ENCODE peak calls at places on chromosomes 3 and 15, in eight cellular contexts. W, Z, E, X, N, R, B and J are unnamed samples.
A peak's percentile ranks its signal among the peaks of the same experiment; 100 is the strongest.

GRCh38 chr3:133383175-133383574 is 16.7 kb upstream of the BFSP2 start:
- DNase-seq in W (no peak), Z (no peak), E (no peak), X (no peak), N (no peak), R (no peak), B (no peak), J (no peak)

GRCh38 chr15:67164811-67165652 is 89.4 kb downstream of the AAGAB start:
- DNase-seq in W (no peak), Z (no peak), E (no peak), X (no peak), N (no peak), R (peak; percentile 66), B (no peak), J (no peak)

GRCh38 chr15:34994925-34995324 is 6.8 kb upstream of the ZNF770 start:
- DNase-seq in W (no peak), Z (no peak), E (no peak), X (no peak), N (no peak), R (no peak), B (no peak), J (no peak)

GRCh38 chr3:88019024-88019423 is 39.8 kb downstream of the CGGBP1 start:
- DNase-seq in W (no peak), Z (peak; percentile 27), E (peak; percentile 13), X (no peak), N (no peak), R (no peak), B (no peak), J (no peak)

GRCh38 chr3:48983096-48983495 is 6.9 kb upstream of the P4HTM start:
- DNase-seq in W (no peak), Z (no peak), E (no peak), X (no peak), N (no peak), R (no peak), B (peak; percentile 23), J (no peak)

GRCh38 chr3:112003321-112004080 is 4.8 kb downstream of the TAGLN3 start:
- DNase-seq in W (no peak), Z (no peak), E (no peak), X (no peak), N (no peak), R (no peak), B (no peak), J (no peak)

GRCh38 chr3:37770336-37770735 is 91.3 kb upstream of the CTDSPL start:
- DNase-seq in W (no peak), Z (peak; percentile 15), E (no peak), X (no peak), N (no peak), R (peak; percentile 71), B (no peak), J (no peak)

GRCh38 chr3:10816019-10816862 is at the start of gene SLC6A11:
- DNase-seq in W (no peak), Z (no peak), E (no peak), X (no peak), N (no peak), R (no peak), B (peak; percentile 63), J (no peak)

GRCh38 chr3:187808466-187809291 is 63.4 kb upstream of the BCL6 start:
- DNase-seq in W (no peak), Z (peak; percentile 33), E (no peak), X (no peak), N (peak; percentile 34), R (no peak), B (no peak), J (no peak)

GRCh38 chr15:54772663-54773062 is 424.1 kb downstream of the RSL24D1 start:
- DNase-seq in W (no peak), Z (peak; percentile 39), E (no peak), X (no peak), N (no peak), R (no peak), B (no peak), J (no peak)

GRCh38 chr3:30750967-30751366 is 143.5 kb downstream of the GADL1 start:
- DNase-seq in W (no peak), Z (no peak), E (no peak), X (no peak), N (peak; percentile 26), R (peak; percentile 16), B (no peak), J (no peak)

GRCh38 chr15:70096215-70096974 is 1.3 kb downstream of the TLE3 start:
- DNase-seq in W (peak; percentile 57), Z (peak; percentile 65), E (peak; percentile 29), X (peak; percentile 27), N (no peak), R (peak; percentile 72), B (peak; percentile 73), J (peak; percentile 69)

GRCh38 chr3:64220161-64220560 is 5.1 kb downstream of the PRICKLE2 start:
- DNase-seq in W (peak; percentile 71), Z (no peak), E (peak; percentile 43), X (peak; percentile 50), N (no peak), R (peak; percentile 52), B (no peak), J (no peak)

GRCh38 chr3:196135693-196136639 is 54.1 kb upstream of the TFRC start:
- DNase-seq in W (peak; percentile 78), Z (no peak), E (no peak), X (no peak), N (no peak), R (peak; percentile 62), B (no peak), J (no peak)

GRCh38 chr3:20080956-20081554 is 40.8 kb downstream of the KAT2B start:
- DNase-seq in W (no peak), Z (peak; percentile 64), E (no peak), X (peak; percentile 57), N (peak; percentile 70), R (peak; percentile 92), B (peak; percentile 76), J (peak; percentile 72)

GRCh38 chr15:94286581-94286980 is 55.2 kb downstream of the MCTP2 start:
- DNase-seq in W (no peak), Z (peak; percentile 67), E (no peak), X (no peak), N (no peak), R (no peak), B (no peak), J (no peak)

GRCh38 chr3:69212411-69213160 is 90.2 kb upstream of the LMOD3 start:
- DNase-seq in W (peak; percentile 92), Z (peak; percentile 81), E (peak; percentile 25), X (peak; percentile 84), N (no peak), R (peak; percentile 93), B (no peak), J (no peak)

GRCh38 chr3:30768703-30769550 is 125.5 kb downstream of the GADL1 start:
- DNase-seq in W (peak; percentile 67), Z (peak; percentile 64), E (peak; percentile 40), X (no peak), N (peak; percentile 18), R (peak; percentile 84), B (peak; percentile 82), J (peak; percentile 78)

GRCh38 chr3:135000465-135000864 is 205.4 kb downstream of the EPHB1 start:
- DNase-seq in W (no peak), Z (no peak), E (no peak), X (no peak), N (peak; percentile 79), R (no peak), B (no peak), J (no peak)

GRCh38 chr3:114554716-114555115 is 260.9 kb downstream of the TIGIT start:
- DNase-seq in W (peak; percentile 24), Z (no peak), E (peak; percentile 4), X (no peak), N (no peak), R (no peak), B (no peak), J (no peak)

GRCh38 chr3:110343376-110343775 is 728.2 kb upstream of the NECTIN3 start:
- DNase-seq in W (peak; percentile 45), Z (no peak), E (peak; percentile 5), X (peak; percentile 74), N (no peak), R (peak; percentile 84), B (no peak), J (no peak)

GRCh38 chr3:127585163-127585812 is 5.2 kb downstream of the TPRA1 start:
- DNase-seq in W (no peak), Z (no peak), E (peak; percentile 28), X (no peak), N (no peak), R (no peak), B (no peak), J (no peak)

GRCh38 chr3:79361748-79362378 is 405.9 kb downstream of the ROBO1 start:
- DNase-seq in W (peak; percentile 42), Z (peak; percentile 39), E (peak; percentile 23), X (no peak), N (peak; percentile 26), R (peak; percentile 55), B (no peak), J (peak; percentile 76)

GRCh38 chr15:100958326-100959065 is 39.3 kb downstream of the LRRK1 start:
- DNase-seq in W (peak; percentile 71), Z (no peak), E (peak; percentile 65), X (no peak), N (no peak), R (peak; percentile 65), B (no peak), J (no peak)

GRCh38 chr3:101351834-101352233 is 31.5 kb upstream of the IMPG2 start:
- DNase-seq in W (peak; percentile 50), Z (no peak), E (no peak), X (no peak), N (no peak), R (no peak), B (no peak), J (peak; percentile 58)

GRCh38 chr3:114764056-114764492 is 383.0 kb downstream of the ZBTB20 start:
- DNase-seq in W (no peak), Z (no peak), E (peak; percentile 3), X (no peak), N (no peak), R (no peak), B (no peak), J (no peak)

GRCh38 chr15:81072551-81072950 is 61.5 kb upstream of the CFAP161 start:
- DNase-seq in W (no peak), Z (no peak), E (no peak), X (no peak), N (no peak), R (no peak), B (no peak), J (no peak)

GRCh38 chr3:171936231-171936841 is 93.2 kb downstream of the TMEM212 start:
- DNase-seq in W (peak; percentile 76), Z (no peak), E (peak; percentile 84), X (no peak), N (no peak), R (peak; percentile 15), B (no peak), J (no peak)

GRCh38 chr3:29721789-29722188 is 440.9 kb downstream of the RBMS3 start:
- DNase-seq in W (peak; percentile 20), Z (no peak), E (peak; percentile 42), X (no peak), N (no peak), R (no peak), B (no peak), J (no peak)

GRCh38 chr3:164416491-164417222 is 661.6 kb downstream of the SI start:
- DNase-seq in W (no peak), Z (no peak), E (peak; percentile 48), X (no peak), N (no peak), R (no peak), B (no peak), J (no peak)

GRCh38 chr3:36988336-36988735 is 4.6 kb downstream of the EPM2AIP1 start:
- DNase-seq in W (no peak), Z (no peak), E (no peak), X (no peak), N (no peak), R (peak; percentile 39), B (no peak), J (no peak)

GRCh38 chr15:63981596-63982320 is 64.5 kb downstream of the DAPK2 start:
- DNase-seq in W (no peak), Z (no peak), E (no peak), X (no peak), N (no peak), R (no peak), B (no peak), J (peak; percentile 76)

GRCh38 chr15:68560501-68561113 is 18.2 kb upstream of the CORO2B start:
- DNase-seq in W (no peak), Z (no peak), E (no peak), X (no peak), N (no peak), R (no peak), B (peak; percentile 45), J (no peak)